ENCODE peak calls at places on chromosomes 4 and X, in ten cellular contexts. N is activated naive CD8-positive, alpha-beta T cell treated with anti-CD3 and anti-CD28 coated beads, Interleukin-2, amount 50 U/mL, for 24 hours; O is RPMI8226; D is T-helper 2 cell; R is naive thymus-derived CD4-positive, alpha-beta T cell; A is activated T-helper 1 cell treated with anti-CD3 and anti-CD28 coated beads, Interleukin-2, amount 50 U/mL, for 16 hours; S is cardiac fibroblast; K is activated CD4-positive, alpha-beta T cell treated with anti-CD3 and anti-CD28 coated beads, Interleukin-2, amount 50 U/mL, for 1 hour; M is activated CD8-positive, alpha-beta memory T cell treated with anti-CD3 and anti-CD28 coated beads for 24 hours; L is EL. P is an unnamed sample.

GRCh38 chr4:126790633-126791032 is 842.1 kb upstream of the INTU start:
- DNase-seq in N (no peak), O (no peak), D (no peak), R (no peak), A (no peak), S (no peak), K (no peak), M (no peak), L (peak; percentile 28), P (no peak)

GRCh38 chr4:121599049-121599448 is 97.7 kb downstream of the ANXA5 start:
- DNase-seq in N (no peak), O (no peak), D (no peak), R (no peak), A (no peak), S (no peak), K (no peak), M (no peak), L (no peak), P (no peak)

GRCh38 chrX:39437670-39438441 is 636.6 kb downstream of the MID1IP1 start:
- DNase-seq in N (no peak), O (no peak), D (no peak), R (no peak), A (no peak), S (no peak), K (no peak), M (no peak), L (no peak), P (no peak)

GRCh38 chr4:12123709-12124108 is 695.0 kb upstream of the HS3ST1 start:
- DNase-seq in N (no peak), O (no peak), D (no peak), R (no peak), A (no peak), S (peak; percentile 15), K (no peak), M (no peak), L (no peak), P (no peak)

GRCh38 chrX:10070714-10071436 is 85.9 kb upstream of the CLCN4 start:
- DNase-seq in N (no peak), O (no peak), D (no peak), R (peak; percentile 6), A (no peak), S (no peak), K (no peak), M (peak; percentile 17), L (no peak), P (no peak)

GRCh38 chrX:8242431-8242830 is 71.4 kb upstream of the VCX2 start:
- DNase-seq in N (no peak), O (no peak), D (no peak), R (no peak), A (no peak), S (peak; percentile 16), K (no peak), M (no peak), L (no peak), P (no peak)

GRCh38 chr4:85776579-85776978 is 301.6 kb downstream of the ARHGAP24 start:
- DNase-seq in N (no peak), O (no peak), D (no peak), R (no peak), A (no peak), S (no peak), K (no peak), M (no peak), L (peak; percentile 44), P (no peak)

GRCh38 chr4:55170462-55170861 is 45.1 kb upstream of the KDR start:
- DNase-seq in N (no peak), O (no peak), D (no peak), R (no peak), A (no peak), S (no peak), K (no peak), M (no peak), L (no peak), P (no peak)

GRCh38 chr4:81620442-81620841 is 148.7 kb upstream of the RASGEF1B start:
- DNase-seq in N (no peak), O (no peak), D (no peak), R (no peak), A (no peak), S (no peak), K (no peak), M (no peak), L (no peak), P (no peak)

P was measured in D721Med.